ENCODE peak calls at places on chromosomes 5 and 9, in six cellular contexts. T is OCI-LY7, E is right lobe of liver, M is mammary epithelial cell, H is RWPE1, U is RWPE2. V is an unnamed sample.
A peak's percentile ranks its signal among the peaks of the same experiment; 100 is the strongest.

GRCh38 chr9:38434833-38435232 is 10.6 kb upstream of the IGFBPL1 start:
- DNase-seq in E (no peak), T (no peak), H (no peak), M (no peak), U (no peak), V (no peak)

GRCh38 chr9:71854811-71855210 is 56.2 kb downstream of the ABHD17B start:
- DNase-seq in H (no peak), M (no peak), T (no peak), U (no peak), E (no peak), V (no peak)

GRCh38 chr9:126320158-126320922 is 6.3 kb upstream of the MVB12B start:
- DNase-seq in U (no peak), T (no peak), M (no peak), H (no peak), E (no peak), V (no peak)

GRCh38 chr5:123752576-123752975 is 240.6 kb downstream of the CSNK1G3 start:
- DNase-seq in E (no peak), U (no peak), H (no peak), T (no peak), M (peak; percentile 70), V (no peak)

GRCh38 chr5:1877434-1878049 is 5.2 kb downstream of the IRX4 start:
- DNase-seq in E (no peak), H (no peak), T (peak; percentile 2), M (no peak), U (no peak), V (no peak)

GRCh38 chr5:93592866-93593265 is 9.8 kb downstream of the NR2F1 start:
- DNase-seq in M (no peak), E (no peak), U (no peak), T (no peak), H (no peak), V (no peak)

GRCh38 chr5:89110916-89111646 is 228.1 kb upstream of the MEF2C start:
- DNase-seq in T (no peak), H (no peak), E (no peak), M (peak; percentile 37), U (no peak), V (no peak)

GRCh38 chr5:74257645-74258328 is 382.7 kb downstream of the ENC1 start:
- DNase-seq in M (no peak), E (no peak), T (peak; percentile 17), H (no peak), U (no peak), V (no peak)

GRCh38 chr5:177303121-177303924 is at the start of the genes PRELID1 and RAB24:
- DNase-seq in E (peak; percentile 93), U (peak; percentile 84), T (peak; percentile 92), H (peak; percentile 88), M (peak; percentile 78), V (peak; percentile 62)

GRCh38 chr5:22649076-22649475 is 204.1 kb downstream of the CDH12 start:
- DNase-seq in U (peak; percentile 54), T (no peak), E (no peak), H (peak; percentile 1), M (peak; percentile 92), V (no peak)

GRCh38 chr5:95281211-95281610 is 3.7 kb downstream of the MCTP1 start:
- DNase-seq in U (no peak), H (peak; percentile 48), T (no peak), M (peak; percentile 36), E (no peak), V (no peak)

GRCh38 chr5:98214240-98215051 is 559.0 kb upstream of the RGMB start:
- DNase-seq in T (no peak), H (no peak), E (no peak), M (peak; percentile 34), U (no peak), V (no peak)

GRCh38 chr9:125902224-125902623 is 155.1 kb downstream of the PBX3 start:
- DNase-seq in T (no peak), M (peak; percentile 67), E (no peak), U (no peak), H (no peak), V (no peak)

GRCh38 chr9:116395409-116396037 is 241.9 kb downstream of the PAPPA start:
- DNase-seq in T (peak; percentile 7), U (no peak), M (no peak), H (no peak), E (no peak), V (no peak)

GRCh38 chr9:129886226-129887174 is 51.2 kb downstream of the USP20 start:
- DNase-seq in M (no peak), E (no peak), H (no peak), U (no peak), T (no peak), V (no peak)

GRCh38 chr5:84487963-84488362 is 103.3 kb upstream of the EDIL3 start:
- DNase-seq in M (no peak), E (no peak), U (no peak), T (no peak), H (no peak), V (no peak)

GRCh38 chr5:91283326-91283725 is 99.8 kb downstream of the ARRDC3 start:
- DNase-seq in T (no peak), U (no peak), M (peak; percentile 28), E (no peak), H (no peak), V (no peak)

GRCh38 chr9:119677811-119678530 is 308.7 kb upstream of the BRINP1 start:
- DNase-seq in E (no peak), U (no peak), T (no peak), H (no peak), M (no peak), V (no peak)

GRCh38 chr9:113674436-113674835 is 201.7 kb upstream of the ZNF618 start:
- DNase-seq in H (no peak), E (no peak), U (no peak), T (no peak), M (peak; percentile 24), V (no peak)

GRCh38 chr9:135887585-135888050 is 19.7 kb downstream of the CAMSAP1 start:
- DNase-seq in U (no peak), T (peak; percentile 67), H (no peak), M (no peak), E (no peak), V (no peak)
- H3K27ac ChIP-seq in U (peak overlapping the region; percentile 30), T (peak overlapping the region; percentile 56), H (peak overlapping the region; percentile 84), M (no peak overlapping the region), E (no peak overlapping the region), V (peak overlapping the region; percentile 11)

DNA sequence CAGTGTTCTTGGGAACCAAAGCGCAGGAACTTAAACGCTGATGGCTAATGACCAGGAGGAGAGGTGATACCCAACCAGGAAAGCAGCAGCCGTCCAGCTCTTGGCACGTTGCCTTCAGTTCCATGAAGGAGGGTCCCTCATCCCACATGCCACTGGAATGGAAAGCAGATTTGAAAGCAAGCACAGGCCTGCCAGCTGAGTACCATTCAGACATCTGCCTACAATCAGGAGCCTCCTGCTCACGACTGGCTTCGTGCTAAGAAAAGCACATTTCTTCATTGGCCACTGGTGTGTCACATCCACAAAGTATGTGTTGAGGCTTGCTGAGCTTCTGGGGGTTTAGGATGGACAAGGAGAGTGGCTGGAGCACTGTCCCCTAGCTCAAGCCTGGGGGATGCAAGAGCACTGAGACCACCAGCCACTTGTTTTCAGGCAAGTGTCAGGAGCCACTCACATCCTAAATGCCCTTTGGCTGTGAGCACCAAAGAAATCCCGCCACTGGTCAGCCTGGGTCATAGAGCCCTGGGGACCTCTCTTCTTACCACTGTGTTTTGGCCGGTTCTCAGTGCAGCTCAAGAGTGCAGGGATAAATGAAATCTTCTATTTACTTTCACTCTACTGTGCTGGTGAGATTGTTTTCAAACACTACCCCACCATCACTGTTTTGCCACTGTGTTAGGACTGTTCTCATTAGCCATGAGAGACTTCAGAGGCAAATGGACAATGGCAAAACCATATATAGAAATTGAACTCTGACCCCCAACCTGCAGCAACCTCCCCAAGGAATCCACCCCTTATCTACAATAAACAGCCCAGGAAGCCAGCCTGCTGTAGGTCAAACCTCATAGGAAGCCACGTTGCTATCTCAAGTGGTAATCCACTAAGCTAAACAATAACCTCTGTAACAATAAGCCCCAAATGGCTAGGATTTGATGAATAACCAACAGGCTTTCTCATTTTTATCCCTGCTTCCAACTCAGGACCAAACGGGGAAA is 58.3 kb downstream of the MTX3 start:
- DNase-seq in U (no peak), E (no peak), H (no peak), T (no peak), M (peak; percentile 17), V (no peak)
- H3K27ac ChIP-seq in U (no peak overlapping the region), E (no peak overlapping the region), H (no peak overlapping the region), T (no peak overlapping the region), M (no peak overlapping the region), V (no peak overlapping the region)

DNA sequence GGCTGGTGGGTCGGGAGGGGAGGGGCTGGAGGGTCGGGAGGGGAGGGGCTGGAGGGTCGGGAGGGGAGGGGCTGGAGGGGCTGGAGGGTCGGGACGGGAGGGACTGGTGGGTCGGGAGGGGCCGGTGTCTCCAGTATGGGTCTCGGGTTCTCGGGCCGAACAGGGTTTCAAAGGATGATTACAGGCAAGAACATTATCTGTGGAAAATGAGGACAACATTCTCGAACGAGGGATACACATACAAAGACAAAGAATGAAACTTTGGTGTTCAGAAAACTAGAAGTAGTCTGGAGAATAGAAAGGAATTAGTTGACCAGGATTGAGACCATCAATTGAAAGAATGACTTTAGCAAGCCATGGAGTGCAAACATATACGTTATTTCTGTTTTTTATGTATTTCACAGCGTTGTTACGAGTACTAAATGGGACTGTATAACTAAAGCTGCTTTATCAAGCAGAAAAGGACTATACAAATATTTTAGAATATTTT is 360 bp upstream of the ZCCHC10 start:
- DNase-seq in H (no peak), T (no peak), E (no peak), M (no peak), U (no peak), V (no peak)
- H3K27ac ChIP-seq in H (peak overlapping the region; percentile 92), T (peak overlapping the region; percentile 58), E (peak overlapping the region; percentile 32), M (peak overlapping the region; percentile 20), U (peak overlapping the region; percentile 65), V (peak overlapping the region; percentile 38)

GRCh38 chr9:110521211-110521610 is 58.3 kb downstream of the SVEP1 start:
- DNase-seq in H (no peak), U (no peak), M (peak; percentile 14), E (no peak), T (no peak), V (no peak)
- H3K27ac ChIP-seq in H (no peak overlapping the region), U (peak overlapping the region; percentile 7), M (no peak overlapping the region), E (no peak overlapping the region), T (no peak overlapping the region), V (no peak overlapping the region)

DNA sequence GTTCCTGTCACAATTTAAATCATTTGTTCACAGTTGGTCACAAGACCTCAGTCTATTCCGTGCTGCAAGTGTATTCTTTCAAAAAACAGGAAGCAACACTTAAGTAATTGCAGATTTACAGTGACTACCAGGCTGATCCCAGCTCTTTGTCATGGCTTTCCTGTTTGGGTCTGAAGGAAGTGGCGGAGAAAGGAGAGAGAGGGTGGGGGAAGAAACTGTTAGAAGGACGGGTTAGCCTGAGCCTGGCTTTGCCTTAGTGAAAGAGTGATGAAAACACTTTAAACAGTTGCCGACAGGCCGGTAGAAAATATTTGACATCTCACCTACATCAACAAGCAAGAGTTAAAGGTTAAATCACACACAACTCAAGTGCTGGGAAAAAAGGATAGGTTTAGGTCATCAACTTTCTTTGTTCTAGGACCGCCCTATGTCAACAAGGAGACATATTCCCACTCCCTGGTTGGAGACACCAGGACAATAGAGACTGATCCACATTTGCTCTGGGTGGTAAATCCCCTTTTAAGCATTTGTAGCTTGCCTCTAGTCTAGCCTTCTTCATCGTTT is 102.2 kb upstream of the DAB2 start:
- DNase-seq in M (no peak), T (no peak), H (no peak), U (no peak), E (no peak), V (no peak)
- H3K27ac ChIP-seq in M (no peak overlapping the region), T (no peak overlapping the region), H (no peak overlapping the region), U (no peak overlapping the region), E (peak overlapping the region; percentile 16), V (no peak overlapping the region)

GRCh38 chr5:14009575-14009974 is 65.1 kb upstream of the DNAH5 start:
- DNase-seq in H (no peak), U (no peak), E (no peak), T (no peak), M (no peak), V (no peak)
- H3K27ac ChIP-seq in H (no peak overlapping the region), U (peak overlapping the region; percentile 33), E (peak overlapping the region; percentile 62), T (no peak overlapping the region), M (no peak overlapping the region), V (no peak overlapping the region)

V was measured in caudate nucleus.